ENCODE peak calls at places on chromosome 15, in five cellular contexts. Z, Y, R, J and F are unnamed samples.
A peak's percentile ranks its signal among the peaks of the same experiment; 100 is the strongest.

GRCh38 chr15:90004252-90004651 is 3.1 kb downstream of the ZNF710 start:
- DNase-seq in Z (no peak), Y (no peak), R (no peak), J (peak; percentile 30), F (no peak)

GRCh38 chr15:54374184-54374947 is 396.1 kb downstream of the UNC13C start:
- DNase-seq in Z (no peak), Y (no peak), R (no peak), J (no peak), F (no peak)

GRCh38 chr15:38193496-38193895 is 59.1 kb upstream of the SPRED1 start:
- DNase-seq in Z (no peak), Y (no peak), R (no peak), J (no peak), F (no peak)

GRCh38 chr15:89790661-89791060 is 14.5 kb downstream of the MESP2 start:
- DNase-seq in Z (no peak), Y (no peak), R (no peak), J (no peak), F (no peak)

GRCh38 chr15:48185527-48185926 is 5.9 kb upstream of the CTXN2 start:
- DNase-seq in Z (no peak), Y (no peak), R (no peak), J (no peak), F (no peak)

GRCh38 chr15:42048821-42049200 is 28.0 kb upstream of the PLA2G4E start:
- DNase-seq in Z (no peak), Y (no peak), R (no peak), J (no peak), F (no peak)

GRCh38 chr15:66860844-66861243 is 158.8 kb downstream of the SMAD6 start:
- DNase-seq in Z (no peak), Y (no peak), R (no peak), J (no peak), F (no peak)

GRCh38 chr15:77354064-77354463 is 65.8 kb downstream of the PEAK1 start:
- DNase-seq in Z (no peak), Y (no peak), R (no peak), J (no peak), F (no peak)

GRCh38 chr15:87207251-87207650 is 1049.3 kb downstream of the NTRK3 start:
- DNase-seq in Z (no peak), Y (no peak), R (no peak), J (no peak), F (no peak)

GRCh38 chr15:25870899-25871298 is 7.8 kb upstream of the ATP10A start:
- DNase-seq in Z (no peak), Y (no peak), R (no peak), J (no peak), F (no peak)

GRCh38 chr15:62119224-62119925 is 45.7 kb downstream of the C2CD4B start:
- DNase-seq in Z (no peak), Y (peak; percentile 88), R (peak; percentile 98), J (peak; percentile 70), F (peak; percentile 79)

GRCh38 chr15:40782609-40783227 is 12.9 kb downstream of the C15orf62 start:
- DNase-seq in Z (peak; percentile 74), Y (no peak), R (peak; percentile 61), J (no peak), F (no peak)

GRCh38 chr15:39253552-39253951 is 327.3 kb upstream of the THBS1 start:
- DNase-seq in Z (no peak), Y (no peak), R (no peak), J (no peak), F (no peak)

GRCh38 chr15:66772967-66773873 is 71.2 kb downstream of the SMAD6 start:
- DNase-seq in Z (no peak), Y (no peak), R (peak; percentile 39), J (no peak), F (no peak)

GRCh38 chr15:35060591-35060990 is 24.5 kb downstream of the NANOGP8 start:
- DNase-seq in Z (no peak), Y (no peak), R (no peak), J (no peak), F (no peak)

GRCh38 chr15:78018968-78019644 is 58.4 kb downstream of the TBC1D2B start:
- DNase-seq in Z (peak; percentile 52), Y (no peak), R (no peak), J (no peak), F (no peak)

GRCh38 chr15:33194704-33195261 is at the start of gene FMN1:
- DNase-seq in Z (peak; percentile 57), Y (peak; percentile 53), R (peak; percentile 93), J (peak; percentile 94), F (peak; percentile 70)

GRCh38 chr15:98996619-98997018 is 11.0 kb downstream of the PGPEP1L start:
- DNase-seq in Z (no peak), Y (no peak), R (no peak), J (no peak), F (no peak)

GRCh38 chr15:45186771-45187577 is 792 bp downstream of the SHF start:
- DNase-seq in Z (peak; percentile 45), Y (no peak), R (no peak), J (no peak), F (no peak)

GRCh38 chr15:62964251-62964650 is 78.3 kb upstream of the TPM1 start:
- DNase-seq in Z (no peak), Y (peak; percentile 71), R (no peak), J (no peak), F (peak; percentile 24)

GRCh38 chr15:63037996-63038720 is 4.4 kb upstream of the TPM1 start:
- DNase-seq in Z (no peak), Y (no peak), R (no peak), J (no peak), F (no peak)

GRCh38 chr15:75360856-75361255 is 7.6 kb downstream of the MAN2C1 start:
- DNase-seq in Z (no peak), Y (no peak), R (no peak), J (no peak), F (no peak)

GRCh38 chr15:58870451-58870850 is 63.0 kb downstream of the SLTM start:
- DNase-seq in Z (no peak), Y (no peak), R (no peak), J (no peak), F (no peak)

GRCh38 chr15:100123611-100124010 is 218.2 kb downstream of the ADAMTS17 start:
- DNase-seq in Z (no peak), Y (no peak), R (no peak), J (no peak), F (no peak)

GRCh38 chr15:75178171-75178937 is 23.3 kb upstream of the C15orf39 start:
- DNase-seq in Z (peak; percentile 68), Y (no peak), R (no peak), J (no peak), F (no peak)

GRCh38 chr15:48644827-48645557 is 517 bp downstream of the FBN1 start:
- DNase-seq in Z (peak; percentile 75), Y (no peak), R (peak; percentile 78), J (peak; percentile 58), F (no peak)

GRCh38 chr15:90580086-90580485 is 50.4 kb downstream of the CRTC3 start:
- DNase-seq in Z (no peak), Y (no peak), R (no peak), J (no peak), F (no peak)

GRCh38 chr15:57044072-57044702 is 125.7 kb downstream of the TCF12 start:
- DNase-seq in Z (no peak), Y (no peak), R (no peak), J (no peak), F (no peak)

GRCh38 chr15:99454941-99455795 is 110.6 kb upstream of the MEF2A start:
- DNase-seq in Z (no peak), Y (peak; percentile 77), R (peak; percentile 97), J (peak; percentile 97), F (peak; percentile 67)

GRCh38 chr15:62509395-62509973 is 344.4 kb upstream of the C2CD4B start:
- DNase-seq in Z (no peak), Y (no peak), R (no peak), J (no peak), F (no peak)

GRCh38 chr15:89303986-89304385 is 30.6 kb downstream of the POLG start:
- DNase-seq in Z (no peak), Y (no peak), R (no peak), J (no peak), F (no peak)

GRCh38 chr15:80556694-80557367 is 138.3 kb upstream of the ABHD17C start:
- DNase-seq in Z (no peak), Y (no peak), R (no peak), J (no peak), F (no peak)

GRCh38 chr15:23446215-23447106 is 582 bp downstream of the GOLGA6L2 start:
- DNase-seq in Z (no peak), Y (no peak), R (no peak), J (no peak), F (no peak)

GRCh38 chr15:50764331-50765201 is 940 bp downstream of the SPPL2A start:
- DNase-seq in Z (peak; percentile 76), Y (no peak), R (peak; percentile 47), J (no peak), F (no peak)

GRCh38 chr15:81869161-81869928 is 176.5 kb downstream of the MEX3B start:
- DNase-seq in Z (no peak), Y (no peak), R (no peak), J (no peak), F (no peak)